ENCODE peak calls at places on chromosomes 7 and 10, in eight cellular contexts. One of them, this sample, is unnamed.

GRCh38 chr7:128941323-128941890 is 3.7 kb downstream of the IRF5 start:
- DNase-seq in right atrium auricular region: no peak
- DNase-seq in CD4-positive, alpha-beta T cell: no peak
- DNase-seq in T-helper 17 cell: no peak
- DNase-seq in progenitor cell of endocrine pancreas: no peak
- DNase-seq in psoas muscle: no peak
- DNase-seq in OCI-LY7: no peak
- DNase-seq in RWPE1: no peak
- DNase-seq in this sample: no peak

GRCh38 chr10:116741391-116742351 is 695 bp downstream of the HSPA12A start:
- DNase-seq in right atrium auricular region: no peak
- DNase-seq in CD4-positive, alpha-beta T cell: no peak
- DNase-seq in T-helper 17 cell: no peak
- DNase-seq in progenitor cell of endocrine pancreas: no peak
- DNase-seq in psoas muscle: no peak
- DNase-seq in OCI-LY7: no peak
- DNase-seq in RWPE1: peak; percentile 51
- DNase-seq in this sample: no peak

GRCh38 chr7:140212100-140212881 is 35.5 kb upstream of the KDM7A start:
- DNase-seq in right atrium auricular region: no peak
- DNase-seq in CD4-positive, alpha-beta T cell: no peak
- DNase-seq in T-helper 17 cell: no peak
- DNase-seq in progenitor cell of endocrine pancreas: no peak
- DNase-seq in psoas muscle: no peak
- DNase-seq in OCI-LY7: no peak
- DNase-seq in RWPE1: no peak
- DNase-seq in this sample: no peak

GRCh38 chr7:20798694-20799121 is 12.0 kb upstream of the SP8 start:
- DNase-seq in right atrium auricular region: no peak
- DNase-seq in CD4-positive, alpha-beta T cell: no peak
- DNase-seq in T-helper 17 cell: no peak
- DNase-seq in progenitor cell of endocrine pancreas: no peak
- DNase-seq in psoas muscle: no peak
- DNase-seq in OCI-LY7: no peak
- DNase-seq in RWPE1: no peak
- DNase-seq in this sample: no peak

GRCh38 chr10:2978111-2978510 is 89.2 kb upstream of the PFKP start:
- DNase-seq in right atrium auricular region: no peak
- DNase-seq in CD4-positive, alpha-beta T cell: no peak
- DNase-seq in T-helper 17 cell: no peak
- DNase-seq in progenitor cell of endocrine pancreas: no peak
- DNase-seq in psoas muscle: no peak
- DNase-seq in OCI-LY7: peak; percentile 43
- DNase-seq in RWPE1: peak; percentile 62
- DNase-seq in this sample: no peak

GRCh38 chr7:79854621-79855020 is 280.0 kb upstream of the GNAI1 start:
- DNase-seq in right atrium auricular region: no peak
- DNase-seq in CD4-positive, alpha-beta T cell: no peak
- DNase-seq in T-helper 17 cell: no peak
- DNase-seq in progenitor cell of endocrine pancreas: no peak
- DNase-seq in psoas muscle: no peak
- DNase-seq in OCI-LY7: no peak
- DNase-seq in RWPE1: no peak
- DNase-seq in this sample: no peak

GRCh38 chr7:30789334-30789711 is 18.1 kb downstream of the MINDY4 start:
- DNase-seq in right atrium auricular region: peak; percentile 77
- DNase-seq in CD4-positive, alpha-beta T cell: no peak
- DNase-seq in T-helper 17 cell: no peak
- DNase-seq in progenitor cell of endocrine pancreas: no peak
- DNase-seq in psoas muscle: no peak
- DNase-seq in OCI-LY7: no peak
- DNase-seq in RWPE1: peak; percentile 48
- DNase-seq in this sample: no peak

GRCh38 chr7:75920431-75921161 is 5.6 kb downstream of the POR start:
- DNase-seq in right atrium auricular region: no peak
- DNase-seq in CD4-positive, alpha-beta T cell: peak; percentile 5
- DNase-seq in T-helper 17 cell: peak; percentile 13
- DNase-seq in progenitor cell of endocrine pancreas: no peak
- DNase-seq in psoas muscle: peak; percentile 69
- DNase-seq in OCI-LY7: no peak
- DNase-seq in RWPE1: no peak
- DNase-seq in this sample: no peak

GRCh38 chr7:31107106-31108090 is 55.3 kb downstream of the ADCYAP1R1 start:
- DNase-seq in right atrium auricular region: peak; percentile 55
- DNase-seq in CD4-positive, alpha-beta T cell: no peak
- DNase-seq in T-helper 17 cell: no peak
- DNase-seq in progenitor cell of endocrine pancreas: no peak
- DNase-seq in psoas muscle: no peak
- DNase-seq in OCI-LY7: no peak
- DNase-seq in RWPE1: no peak
- DNase-seq in this sample: peak; percentile 82

GRCh38 chr10:131091682-131092081 is 219.8 kb downstream of the TCERG1L start:
- DNase-seq in right atrium auricular region: no peak
- DNase-seq in CD4-positive, alpha-beta T cell: no peak
- DNase-seq in T-helper 17 cell: no peak
- DNase-seq in progenitor cell of endocrine pancreas: no peak
- DNase-seq in psoas muscle: no peak
- DNase-seq in OCI-LY7: no peak
- DNase-seq in RWPE1: no peak
- DNase-seq in this sample: no peak

GRCh38 chr10:103395754-103396066 is 565 bp downstream of the ATP5MK start:
- DNase-seq in right atrium auricular region: no peak
- DNase-seq in CD4-positive, alpha-beta T cell: no peak
- DNase-seq in T-helper 17 cell: no peak
- DNase-seq in progenitor cell of endocrine pancreas: no peak
- DNase-seq in psoas muscle: peak; percentile 58
- DNase-seq in OCI-LY7: peak; percentile 17
- DNase-seq in RWPE1: peak; percentile 16
- DNase-seq in this sample: no peak

GRCh38 chr10:108789911-108790310 is 1133.4 kb downstream of the XPNPEP1 start:
- DNase-seq in right atrium auricular region: no peak
- DNase-seq in CD4-positive, alpha-beta T cell: no peak
- DNase-seq in T-helper 17 cell: no peak
- DNase-seq in progenitor cell of endocrine pancreas: no peak
- DNase-seq in psoas muscle: no peak
- DNase-seq in OCI-LY7: no peak
- DNase-seq in RWPE1: peak; percentile 3
- DNase-seq in this sample: no peak

GRCh38 chr10:103645141-103646054 is 151.9 kb downstream of the NEURL1 start:
- DNase-seq in right atrium auricular region: peak; percentile 86
- DNase-seq in CD4-positive, alpha-beta T cell: no peak
- DNase-seq in T-helper 17 cell: no peak
- DNase-seq in progenitor cell of endocrine pancreas: no peak
- DNase-seq in psoas muscle: peak; percentile 86
- DNase-seq in OCI-LY7: no peak
- DNase-seq in RWPE1: peak; percentile 64
- DNase-seq in this sample: peak; percentile 96

GRCh38 chr10:132248455-132249231 is 59.1 kb downstream of the STK32C start:
- DNase-seq in right atrium auricular region: no peak
- DNase-seq in CD4-positive, alpha-beta T cell: peak; percentile 35
- DNase-seq in T-helper 17 cell: peak; percentile 44
- DNase-seq in progenitor cell of endocrine pancreas: peak; percentile 33
- DNase-seq in psoas muscle: peak; percentile 85
- DNase-seq in OCI-LY7: peak; percentile 75
- DNase-seq in RWPE1: peak; percentile 94
- DNase-seq in this sample: no peak

GRCh38 chr10:79250259-79250658 is 97.0 kb upstream of the PPIF start:
- DNase-seq in right atrium auricular region: no peak
- DNase-seq in CD4-positive, alpha-beta T cell: no peak
- DNase-seq in T-helper 17 cell: no peak
- DNase-seq in progenitor cell of endocrine pancreas: no peak
- DNase-seq in psoas muscle: peak; percentile 64
- DNase-seq in OCI-LY7: peak; percentile 66
- DNase-seq in RWPE1: no peak
- DNase-seq in this sample: no peak

GRCh38 chr10:11415095-11415494 is 196.4 kb downstream of the USP6NL start:
- DNase-seq in right atrium auricular region: no peak
- DNase-seq in CD4-positive, alpha-beta T cell: no peak
- DNase-seq in T-helper 17 cell: no peak
- DNase-seq in progenitor cell of endocrine pancreas: no peak
- DNase-seq in psoas muscle: no peak
- DNase-seq in OCI-LY7: no peak
- DNase-seq in RWPE1: no peak
- DNase-seq in this sample: no peak

GRCh38 chr7:79296553-79297320 is 156.7 kb downstream of the MAGI2 start:
- DNase-seq in right atrium auricular region: no peak
- DNase-seq in CD4-positive, alpha-beta T cell: no peak
- DNase-seq in T-helper 17 cell: no peak
- DNase-seq in progenitor cell of endocrine pancreas: no peak
- DNase-seq in psoas muscle: no peak
- DNase-seq in OCI-LY7: no peak
- DNase-seq in RWPE1: peak; percentile 43
- DNase-seq in this sample: no peak

GRCh38 chr10:77849039-77849664 is 77.4 kb downstream of the DLG5 start:
- DNase-seq in right atrium auricular region: no peak
- DNase-seq in CD4-positive, alpha-beta T cell: no peak
- DNase-seq in T-helper 17 cell: no peak
- DNase-seq in progenitor cell of endocrine pancreas: no peak
- DNase-seq in psoas muscle: no peak
- DNase-seq in OCI-LY7: peak; percentile 11
- DNase-seq in RWPE1: no peak
- DNase-seq in this sample: no peak

GRCh38 chr10:794382-794956 is 105.0 kb upstream of the DIP2C start:
- DNase-seq in right atrium auricular region: no peak
- DNase-seq in CD4-positive, alpha-beta T cell: no peak
- DNase-seq in T-helper 17 cell: no peak
- DNase-seq in progenitor cell of endocrine pancreas: no peak
- DNase-seq in psoas muscle: peak; percentile 31
- DNase-seq in OCI-LY7: no peak
- DNase-seq in RWPE1: no peak
- DNase-seq in this sample: no peak

GRCh38 chr10:132526676-132527075 is 10.9 kb upstream of the INPP5A start:
- DNase-seq in right atrium auricular region: no peak
- DNase-seq in CD4-positive, alpha-beta T cell: no peak
- DNase-seq in T-helper 17 cell: no peak
- DNase-seq in progenitor cell of endocrine pancreas: no peak
- DNase-seq in psoas muscle: peak; percentile 40
- DNase-seq in OCI-LY7: no peak
- DNase-seq in RWPE1: no peak
- DNase-seq in this sample: no peak

GRCh38 chr7:51288896-51289607 is 27.6 kb downstream of the COBL start:
- DNase-seq in right atrium auricular region: peak; percentile 46
- DNase-seq in CD4-positive, alpha-beta T cell: no peak
- DNase-seq in T-helper 17 cell: no peak
- DNase-seq in progenitor cell of endocrine pancreas: no peak
- DNase-seq in psoas muscle: no peak
- DNase-seq in OCI-LY7: no peak
- DNase-seq in RWPE1: no peak
- DNase-seq in this sample: peak; percentile 53

GRCh38 chr7:46786221-46786951 is 795.5 kb downstream of the TNS3 start:
- DNase-seq in right atrium auricular region: no peak
- DNase-seq in CD4-positive, alpha-beta T cell: no peak
- DNase-seq in T-helper 17 cell: no peak
- DNase-seq in progenitor cell of endocrine pancreas: no peak
- DNase-seq in psoas muscle: no peak
- DNase-seq in OCI-LY7: no peak
- DNase-seq in RWPE1: peak; percentile 56
- DNase-seq in this sample: no peak

GRCh38 chr7:23520582-23520981 is 11.2 kb downstream of the TRA2A start:
- DNase-seq in right atrium auricular region: no peak
- DNase-seq in CD4-positive, alpha-beta T cell: no peak
- DNase-seq in T-helper 17 cell: no peak
- DNase-seq in progenitor cell of endocrine pancreas: no peak
- DNase-seq in psoas muscle: no peak
- DNase-seq in OCI-LY7: no peak
- DNase-seq in RWPE1: no peak
- DNase-seq in this sample: no peak

GRCh38 chr10:43691503-43691902 is 42.8 kb upstream of the ZNF32 start:
- DNase-seq in right atrium auricular region: no peak
- DNase-seq in CD4-positive, alpha-beta T cell: no peak
- DNase-seq in T-helper 17 cell: no peak
- DNase-seq in progenitor cell of endocrine pancreas: no peak
- DNase-seq in psoas muscle: no peak
- DNase-seq in OCI-LY7: no peak
- DNase-seq in RWPE1: no peak
- DNase-seq in this sample: no peak

This sample was measured in esophagus muscularis mucosa.